ENCODE peak calls at places on chromosome 18, in eight cellular contexts. O, T, P, X, M, Q, S and U are unnamed samples.

GRCh38 chr18:392926-393325 is 107.6 kb downstream of the COLEC12 start:
- DNase-seq in O (no peak), T (peak), P (no peak), X (no peak), M (no peak), Q (no peak), S (no peak), U (peak)

GRCh38 chr18:59921384-59921891 is 21.6 kb downstream of the PMAIP1 start:
- DNase-seq in O (no peak), T (no peak), P (no peak), X (no peak), M (no peak), Q (peak), S (no peak), U (no peak)

GRCh38 chr18:76265375-76266225 is 229.4 kb downstream of the ZNF516 start:
- DNase-seq in O (peak), T (no peak), P (no peak), X (no peak), M (no peak), Q (no peak), S (no peak), U (no peak)

GRCh38 chr18:3761266-3761665 is 311.3 kb downstream of the TGIF1 start:
- DNase-seq in O (no peak), T (no peak), P (no peak), X (no peak), M (no peak), Q (no peak), S (no peak), U (no peak)

GRCh38 chr18:10892801-10893595 is 256.4 kb downstream of the PIEZO2 start:
- DNase-seq in O (peak), T (no peak), P (no peak), X (no peak), M (no peak), Q (no peak), S (no peak), U (peak)

GRCh38 chr18:9916067-9916684 is 2.4 kb downstream of the VAPA start:
- DNase-seq in O (peak), T (peak), P (no peak), X (no peak), M (no peak), Q (no peak), S (no peak), U (no peak)

GRCh38 chr18:9495916-9496540 is 20.7 kb downstream of the RALBP1 start:
- DNase-seq in O (no peak), T (no peak), P (no peak), X (no peak), M (no peak), Q (no peak), S (no peak), U (no peak)

GRCh38 chr18:36993068-36993467 is 164.1 kb downstream of the KIAA1328 start:
- DNase-seq in O (peak), T (peak), P (no peak), X (no peak), M (no peak), Q (no peak), S (no peak), U (no peak)

GRCh38 chr18:32771871-32772499 is 838 bp downstream of the KLHL14 start:
- DNase-seq in O (no peak), T (no peak), P (no peak), X (no peak), M (no peak), Q (no peak), S (no peak), U (no peak)

GRCh38 chr18:48803951-48804855 is 146.6 kb downstream of the SMAD7 start:
- DNase-seq in O (no peak), T (no peak), P (no peak), X (no peak), M (no peak), Q (no peak), S (no peak), U (no peak)

GRCh38 chr18:48375150-48375790 is 33.9 kb downstream of the ZBTB7C start:
- DNase-seq in O (no peak), T (no peak), P (no peak), X (no peak), M (no peak), Q (no peak), S (no peak), U (no peak)

GRCh38 chr18:73752965-73753364 is 394.7 kb downstream of the FBXO15 start:
- DNase-seq in O (peak), T (no peak), P (no peak), X (no peak), M (no peak), Q (no peak), S (no peak), U (no peak)

GRCh38 chr18:56568986-56569385 is 69.4 kb downstream of the TXNL1 start:
- DNase-seq in O (no peak), T (no peak), P (no peak), X (no peak), M (no peak), Q (no peak), S (no peak), U (peak)

GRCh38 chr18:215448-216010 is 52.3 kb downstream of the THOC1 start:
- DNase-seq in O (no peak), T (no peak), P (no peak), X (no peak), M (no peak), Q (no peak), S (no peak), U (no peak)

GRCh38 chr18:56083889-56084288 is 495.9 kb upstream of the TCF4 start:
- DNase-seq in O (no peak), T (no peak), P (no peak), X (no peak), M (no peak), Q (no peak), S (no peak), U (no peak)

GRCh38 chr18:39796413-39796812 is 2158.6 kb upstream of the PIK3C3 start:
- DNase-seq in O (peak), T (no peak), P (no peak), X (no peak), M (no peak), Q (no peak), S (no peak), U (no peak)

GRCh38 chr18:57931038-57931437 is 113.0 kb upstream of the NEDD4L start:
- DNase-seq in O (no peak), T (no peak), P (no peak), X (no peak), M (no peak), Q (no peak), S (no peak), U (no peak)